ENCODE peak calls at places on chromosomes 11 and 22, in five cellular contexts. One of them, this sample, is unnamed.

GRCh38 chr22:30187094-30187493 is 59.5 kb downstream of the LIF start:
- DNase-seq in iPS DF 6.9: no peak
- DNase-seq in astrocyte of the cerebellum: no peak
- DNase-seq in fibroblast of mammary gland: no peak
- DNase-seq in mesendoderm: no peak
- DNase-seq in this sample: no peak

GRCh38 chr11:62024975-62025374 is 57.5 kb upstream of the FTH1 start:
- DNase-seq in fibroblast of mammary gland: no peak
- DNase-seq in astrocyte of the cerebellum: no peak
- DNase-seq in iPS DF 6.9: no peak
- DNase-seq in mesendoderm: no peak
- DNase-seq in this sample: no peak

GRCh38 chr11:120272303-120272702 is 32.4 kb downstream of the POU2F3 start:
- DNase-seq in fibroblast of mammary gland: peak
- DNase-seq in iPS DF 6.9: no peak
- DNase-seq in astrocyte of the cerebellum: no peak
- DNase-seq in mesendoderm: no peak
- DNase-seq in this sample: peak

GRCh38 chr11:119676461-119677020 is 52.5 kb downstream of the NECTIN1 start:
- DNase-seq in mesendoderm: no peak
- DNase-seq in iPS DF 6.9: no peak
- DNase-seq in fibroblast of mammary gland: peak
- DNase-seq in astrocyte of the cerebellum: no peak
- DNase-seq in this sample: no peak

GRCh38 chr22:35860087-35860733 is 142.5 kb downstream of the APOL5 start:
- DNase-seq in astrocyte of the cerebellum: no peak
- DNase-seq in iPS DF 6.9: no peak
- DNase-seq in fibroblast of mammary gland: no peak
- DNase-seq in mesendoderm: no peak
- DNase-seq in this sample: no peak

GRCh38 chr22:39319284-39320170 is at the start of gene RPL3:
- DNase-seq in mesendoderm: peak
- DNase-seq in iPS DF 6.9: peak
- DNase-seq in astrocyte of the cerebellum: peak
- DNase-seq in fibroblast of mammary gland: peak
- DNase-seq in this sample: peak

GRCh38 chr22:26981111-26981510 is 323.7 kb downstream of the MIAT start:
- DNase-seq in mesendoderm: no peak
- DNase-seq in fibroblast of mammary gland: no peak
- DNase-seq in astrocyte of the cerebellum: no peak
- DNase-seq in iPS DF 6.9: no peak
- DNase-seq in this sample: no peak

GRCh38 chr11:7651140-7651551 is 22.2 kb downstream of the CYB5R2 start:
- DNase-seq in fibroblast of mammary gland: peak
- DNase-seq in astrocyte of the cerebellum: no peak
- DNase-seq in mesendoderm: no peak
- DNase-seq in iPS DF 6.9: no peak
- DNase-seq in this sample: no peak

GRCh38 chr11:1546536-1547466 is 25.3 kb downstream of the DUSP8 start:
- DNase-seq in astrocyte of the cerebellum: no peak
- DNase-seq in fibroblast of mammary gland: no peak
- DNase-seq in mesendoderm: peak
- DNase-seq in iPS DF 6.9: no peak
- DNase-seq in this sample: no peak

GRCh38 chr22:38706885-38707180 is 1.1 kb downstream of the GTPBP1 start:
- DNase-seq in astrocyte of the cerebellum: no peak
- DNase-seq in fibroblast of mammary gland: peak
- DNase-seq in mesendoderm: peak
- DNase-seq in iPS DF 6.9: no peak
- DNase-seq in this sample: no peak

GRCh38 chr11:4697583-4697982 is at the start of gene OR51E2:
- DNase-seq in astrocyte of the cerebellum: peak
- DNase-seq in fibroblast of mammary gland: no peak
- DNase-seq in mesendoderm: peak
- DNase-seq in iPS DF 6.9: no peak
- DNase-seq in this sample: peak

GRCh38 chr22:36910461-36910860 is 3.0 kb upstream of the CSF2RB start:
- DNase-seq in fibroblast of mammary gland: no peak
- DNase-seq in mesendoderm: no peak
- DNase-seq in astrocyte of the cerebellum: no peak
- DNase-seq in iPS DF 6.9: no peak
- DNase-seq in this sample: no peak

GRCh38 chr11:60783141-60783484 is 2.0 kb upstream of the MS4A10 start:
- DNase-seq in mesendoderm: no peak
- DNase-seq in astrocyte of the cerebellum: no peak
- DNase-seq in iPS DF 6.9: no peak
- DNase-seq in fibroblast of mammary gland: no peak
- DNase-seq in this sample: no peak

GRCh38 chr11:270451-271208 is 7.6 kb upstream of the NLRP6 start:
- DNase-seq in astrocyte of the cerebellum: no peak
- DNase-seq in fibroblast of mammary gland: no peak
- DNase-seq in iPS DF 6.9: no peak
- DNase-seq in mesendoderm: no peak
- DNase-seq in this sample: no peak

GRCh38 chr11:24739637-24740036 is 242.8 kb downstream of the LUZP2 start:
- DNase-seq in mesendoderm: no peak
- DNase-seq in fibroblast of mammary gland: no peak
- DNase-seq in iPS DF 6.9: no peak
- DNase-seq in astrocyte of the cerebellum: no peak
- DNase-seq in this sample: no peak

GRCh38 chr11:8015753-8016239 is 28.7 kb downstream of the EIF3F start:
- DNase-seq in iPS DF 6.9: no peak
- DNase-seq in mesendoderm: peak
- DNase-seq in astrocyte of the cerebellum: no peak
- DNase-seq in fibroblast of mammary gland: no peak
- DNase-seq in this sample: no peak

GRCh38 chr11:92880391-92880790 is 89.1 kb upstream of the MTNR1B start:
- DNase-seq in iPS DF 6.9: no peak
- DNase-seq in mesendoderm: no peak
- DNase-seq in astrocyte of the cerebellum: peak
- DNase-seq in fibroblast of mammary gland: no peak
- DNase-seq in this sample: no peak

GRCh38 chr11:20057055-20057943 is 103.0 kb downstream of the DBX1 start:
- DNase-seq in astrocyte of the cerebellum: no peak
- DNase-seq in iPS DF 6.9: no peak
- DNase-seq in mesendoderm: no peak
- DNase-seq in fibroblast of mammary gland: peak
- DNase-seq in this sample: no peak

GRCh38 chr11:46237248-46238077 is 40.0 kb upstream of the CREB3L1 start:
- DNase-seq in astrocyte of the cerebellum: no peak
- DNase-seq in iPS DF 6.9: no peak
- DNase-seq in fibroblast of mammary gland: peak
- DNase-seq in mesendoderm: peak
- DNase-seq in this sample: no peak

GRCh38 chr11:96090711-96091110 is 166.8 kb upstream of the MTMR2 start:
- DNase-seq in mesendoderm: no peak
- DNase-seq in fibroblast of mammary gland: peak
- DNase-seq in iPS DF 6.9: no peak
- DNase-seq in astrocyte of the cerebellum: peak
- DNase-seq in this sample: no peak

GRCh38 chr11:122085264-122085663 is 30.8 kb downstream of the BLID start:
- DNase-seq in fibroblast of mammary gland: peak
- DNase-seq in iPS DF 6.9: no peak
- DNase-seq in astrocyte of the cerebellum: peak
- DNase-seq in mesendoderm: no peak
- DNase-seq in this sample: peak

GRCh38 chr22:31628969-31629723 is 32.9 kb downstream of the PISD start:
- DNase-seq in mesendoderm: no peak
- DNase-seq in iPS DF 6.9: no peak
- DNase-seq in fibroblast of mammary gland: no peak
- DNase-seq in astrocyte of the cerebellum: no peak
- DNase-seq in this sample: no peak

GRCh38 chr11:71222318-71223080 is 29.9 kb downstream of the SHANK2 start:
- DNase-seq in mesendoderm: no peak
- DNase-seq in fibroblast of mammary gland: no peak
- DNase-seq in iPS DF 6.9: no peak
- DNase-seq in astrocyte of the cerebellum: no peak
- DNase-seq in this sample: no peak

GRCh38 chr11:129061466-129062194 is 119.0 kb upstream of the TP53AIP1 start:
- DNase-seq in mesendoderm: no peak
- DNase-seq in astrocyte of the cerebellum: no peak
- DNase-seq in iPS DF 6.9: no peak
- DNase-seq in fibroblast of mammary gland: peak
- DNase-seq in this sample: peak

GRCh38 chr11:59173080-59173963 is 1.4 kb downstream of the DTX4 start:
- DNase-seq in iPS DF 6.9: no peak
- DNase-seq in astrocyte of the cerebellum: no peak
- DNase-seq in fibroblast of mammary gland: no peak
- DNase-seq in mesendoderm: peak
- DNase-seq in this sample: no peak

GRCh38 chr11:57276857-57277505 is 39.9 kb upstream of the APLNR start:
- DNase-seq in fibroblast of mammary gland: peak
- DNase-seq in mesendoderm: no peak
- DNase-seq in astrocyte of the cerebellum: no peak
- DNase-seq in iPS DF 6.9: no peak
- DNase-seq in this sample: no peak

GRCh38 chr11:18567081-18567480 is 21.5 kb downstream of the UEVLD start:
- DNase-seq in iPS DF 6.9: no peak
- DNase-seq in astrocyte of the cerebellum: no peak
- DNase-seq in fibroblast of mammary gland: peak
- DNase-seq in mesendoderm: no peak
- DNase-seq in this sample: no peak

GRCh38 chr22:50508897-50509296 is 873 bp downstream of the NCAPH2 start:
- DNase-seq in astrocyte of the cerebellum: no peak
- DNase-seq in fibroblast of mammary gland: no peak
- DNase-seq in mesendoderm: no peak
- DNase-seq in iPS DF 6.9: no peak
- DNase-seq in this sample: no peak
- H3K4me3 ChIP-seq in astrocyte of the cerebellum: peak
- H3K4me3 ChIP-seq in fibroblast of mammary gland: peak
- H3K4me3 ChIP-seq in mesendoderm: peak
- H3K4me3 ChIP-seq in iPS DF 6.9: peak
- H3K4me3 ChIP-seq in this sample: peak

GRCh38 chr11:43736502-43737193 is 56.1 kb downstream of the HSD17B12 start:
- DNase-seq in iPS DF 6.9: no peak
- DNase-seq in mesendoderm: no peak
- DNase-seq in astrocyte of the cerebellum: peak
- DNase-seq in fibroblast of mammary gland: peak
- DNase-seq in this sample: peak
- H3K4me3 ChIP-seq in iPS DF 6.9: no peak
- H3K4me3 ChIP-seq in mesendoderm: no peak
- H3K4me3 ChIP-seq in astrocyte of the cerebellum: no peak
- H3K4me3 ChIP-seq in fibroblast of mammary gland: no peak
- H3K4me3 ChIP-seq in this sample: no peak

GRCh38 chr11:35415488-35415887 is 3.9 kb downstream of the SLC1A2 start:
- DNase-seq in mesendoderm: no peak
- DNase-seq in astrocyte of the cerebellum: no peak
- DNase-seq in fibroblast of mammary gland: no peak
- DNase-seq in iPS DF 6.9: no peak
- DNase-seq in this sample: no peak

GRCh38 chr11:35420371-35420770 is 1.0 kb upstream of the SLC1A2 start:
- DNase-seq in fibroblast of mammary gland: no peak
- DNase-seq in mesendoderm: peak
- DNase-seq in iPS DF 6.9: no peak
- DNase-seq in astrocyte of the cerebellum: no peak
- DNase-seq in this sample: no peak

GRCh38 chr11:35418847-35419712 is at the start of gene SLC1A2:
- DNase-seq in astrocyte of the cerebellum: no peak
- DNase-seq in iPS DF 6.9: no peak
- DNase-seq in mesendoderm: peak
- DNase-seq in fibroblast of mammary gland: peak
- DNase-seq in this sample: no peak

GRCh38 chr11:35418282-35418846 is 994 bp downstream of the SLC1A2 start:
- DNase-seq in fibroblast of mammary gland: no peak
- DNase-seq in astrocyte of the cerebellum: no peak
- DNase-seq in iPS DF 6.9: no peak
- DNase-seq in mesendoderm: peak
- DNase-seq in this sample: no peak

DNA sequence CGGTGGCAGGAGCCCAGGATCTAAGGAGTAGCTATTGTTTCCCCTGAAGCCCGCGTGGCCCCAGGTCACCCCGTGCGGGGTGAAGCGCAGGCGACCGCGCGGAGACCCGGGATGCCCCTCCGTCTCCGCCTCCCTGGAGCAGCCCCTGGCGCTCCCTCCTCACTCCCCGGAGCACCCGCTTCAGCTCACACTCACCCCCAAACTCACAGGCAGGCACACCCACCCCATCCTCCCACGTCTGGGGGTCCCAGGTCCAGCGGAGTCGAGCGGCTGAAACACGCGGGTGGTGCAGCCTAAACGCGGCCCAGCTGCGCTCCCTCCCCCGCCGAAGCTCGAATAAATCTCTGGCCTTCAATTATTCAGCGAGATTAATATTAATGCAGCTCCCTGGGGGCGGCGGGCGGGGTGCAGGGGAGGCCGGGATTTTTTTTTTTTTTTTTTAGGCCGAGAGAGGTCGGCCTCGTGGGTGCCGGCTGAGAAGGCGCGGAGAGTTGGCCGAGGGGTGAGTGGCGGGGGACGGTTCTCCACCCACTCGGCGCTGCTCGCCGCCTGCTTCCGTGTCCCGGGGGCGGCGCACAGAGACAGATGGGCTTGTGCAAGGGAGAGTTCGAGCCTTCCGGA is 465 bp upstream of the SLC1A2 start:
- DNase-seq in iPS DF 6.9: no peak
- DNase-seq in mesendoderm: no peak
- DNase-seq in fibroblast of mammary gland: peak
- DNase-seq in astrocyte of the cerebellum: no peak
- DNase-seq in this sample: no peak
- H3K4me3 ChIP-seq in iPS DF 6.9: peak
- H3K4me3 ChIP-seq in mesendoderm: peak
- H3K4me3 ChIP-seq in fibroblast of mammary gland: peak
- H3K4me3 ChIP-seq in astrocyte of the cerebellum: peak
- H3K4me3 ChIP-seq in this sample: peak

GRCh38 chr22:22463855-22464540 is 44.5 kb downstream of the ZNF280B start:
- DNase-seq in iPS DF 6.9: no peak
- DNase-seq in fibroblast of mammary gland: peak
- DNase-seq in astrocyte of the cerebellum: peak
- DNase-seq in mesendoderm: peak
- DNase-seq in this sample: no peak
- H3K4me3 ChIP-seq in iPS DF 6.9: no peak
- H3K4me3 ChIP-seq in fibroblast of mammary gland: no peak
- H3K4me3 ChIP-seq in astrocyte of the cerebellum: no peak
- H3K4me3 ChIP-seq in mesendoderm: no peak
- H3K4me3 ChIP-seq in this sample: no peak

DNA sequence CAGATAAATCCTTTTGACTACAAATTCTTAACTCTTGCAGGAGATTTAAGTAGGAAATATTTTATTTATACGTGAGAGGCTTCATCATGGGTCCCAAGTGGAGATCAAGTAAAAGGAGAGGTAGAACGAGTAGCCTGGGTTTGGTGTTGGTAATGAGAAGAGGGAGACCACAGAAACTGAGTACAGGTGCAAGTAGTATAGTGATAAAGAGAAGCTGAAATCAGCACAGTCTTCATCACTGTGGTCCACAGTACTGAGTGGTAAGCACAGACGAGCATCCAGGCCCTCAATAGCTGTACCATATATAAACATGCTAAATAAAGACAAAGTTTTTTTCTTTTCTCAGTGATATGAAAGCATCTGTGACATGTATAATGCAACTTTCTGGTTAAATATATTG is 5.8 kb upstream of the OR52E5 start:
- DNase-seq in astrocyte of the cerebellum: no peak
- DNase-seq in iPS DF 6.9: no peak
- DNase-seq in fibroblast of mammary gland: no peak
- DNase-seq in mesendoderm: no peak
- DNase-seq in this sample: no peak
- H3K4me3 ChIP-seq in astrocyte of the cerebellum: no peak
- H3K4me3 ChIP-seq in iPS DF 6.9: no peak
- H3K4me3 ChIP-seq in fibroblast of mammary gland: no peak
- H3K4me3 ChIP-seq in mesendoderm: no peak
- H3K4me3 ChIP-seq in this sample: no peak

This sample was measured in skeletal muscle cell.